ENCODE peak calls at places on chromosomes 16 and 17, in six cellular contexts. R is A549, V is WTC11, Q is HepG2, H is H1, M is K562. A is an unnamed sample.

GRCh38 chr17:39751016-39751543 is 13.3 kb downstream of the GRB7 start:
- DNase-seq in H (no peak), M (no peak), Q (no peak), V (no peak), R (no peak), A (no peak)

GRCh38 chr16:19393226-19394074 is 24.2 kb upstream of the TMC5 start:
- DNase-seq in R (peak; percentile 90), H (no peak), Q (no peak), M (no peak), V (no peak), A (peak; percentile 3)

GRCh38 chr16:66275795-66276428 is 90.6 kb upstream of the CDH5 start:
- DNase-seq in V (peak; percentile 69), H (peak; percentile 77), Q (peak; percentile 61), M (peak; percentile 45), R (peak; percentile 71), A (peak; percentile 73)

GRCh38 chr16:78770353-78771091 is 671.1 kb downstream of the WWOX start:
- DNase-seq in Q (peak; percentile 67), H (peak; percentile 95), V (peak; percentile 92), R (peak; percentile 49), M (peak; percentile 96), A (no peak)

GRCh38 chr17:3960764-3961163 is 3.5 kb downstream of the ATP2A3 start:
- DNase-seq in R (no peak), M (no peak), V (no peak), H (no peak), Q (no peak), A (no peak)

GRCh38 chr16:932831-933330 is 37.9 kb downstream of the LMF1 start:
- DNase-seq in Q (no peak), V (no peak), R (no peak), H (no peak), M (no peak), A (no peak)

GRCh38 chr17:4605826-4606225 is 21.5 kb downstream of the SMTNL2 start:
- DNase-seq in R (no peak), Q (no peak), V (no peak), H (no peak), M (no peak), A (no peak)

GRCh38 chr17:79533116-79533515 is 77.7 kb downstream of the RBFOX3 start:
- DNase-seq in R (no peak), Q (no peak), M (no peak), H (no peak), V (no peak), A (no peak)

GRCh38 chr17:76278952-76279741 is 14.0 kb downstream of the UBALD2 start:
- DNase-seq in Q (peak; percentile 74), R (peak; percentile 78), H (peak; percentile 98), V (peak; percentile 94), M (peak; percentile 91), A (peak; percentile 70)

GRCh38 chr17:51120357-51120738 is 320 bp downstream of the SPAG9 start:
- DNase-seq in M (peak; percentile 46), R (peak; percentile 55), H (no peak), V (peak; percentile 33), Q (no peak), A (peak; percentile 55)

GRCh38 chr16:77660311-77660710 is 62.0 kb upstream of the NUDT7 start:
- DNase-seq in H (peak; percentile 49), V (no peak), Q (peak; percentile 35), M (peak; percentile 16), R (peak; percentile 36), A (peak; percentile 81)

GRCh38 chr17:57294075-57294474 is 37.8 kb downstream of the MSI2 start:
- DNase-seq in V (no peak), Q (no peak), H (no peak), R (no peak), M (no peak), A (no peak)

GRCh38 chr17:6843241-6843890 is 11.8 kb upstream of the TEKT1 start:
- DNase-seq in H (no peak), R (peak; percentile 74), V (no peak), M (peak; percentile 19), Q (peak; percentile 54), A (peak; percentile 68)

GRCh38 chr17:76585048-76585648 is 512 bp downstream of the ST6GALNAC2 start:
- DNase-seq in R (no peak), Q (no peak), V (peak; percentile 35), M (peak; percentile 19), H (peak; percentile 72), A (no peak)

GRCh38 chr17:49552070-49552751 is 23.5 kb upstream of the NXPH3 start:
- DNase-seq in V (no peak), M (no peak), Q (no peak), R (no peak), H (no peak), A (no peak)

GRCh38 chr16:3952342-3953131 is 72.0 kb upstream of the CREBBP start:
- DNase-seq in Q (no peak), M (no peak), V (no peak), R (no peak), H (no peak), A (no peak)

GRCh38 chr16:51763072-51763658 is 612.1 kb upstream of the SALL1 start:
- DNase-seq in V (peak; percentile 46), Q (no peak), R (no peak), M (no peak), H (no peak), A (no peak)

GRCh38 chr16:28003021-28003865 is 60.3 kb downstream of the GSG1L start:
- DNase-seq in R (no peak), M (no peak), Q (no peak), V (no peak), H (no peak), A (no peak)

GRCh38 chr17:29722411-29723198 is 99.9 kb upstream of the CORO6 start:
- DNase-seq in H (no peak), M (peak; percentile 24), R (no peak), Q (no peak), V (no peak), A (peak; percentile 84)

GRCh38 chr16:88131256-88131655 is 180.0 kb downstream of the BANP start:
- DNase-seq in Q (no peak), H (no peak), R (no peak), M (no peak), V (no peak), A (no peak)

GRCh38 chr17:36544049-36544319 is 735 bp upstream of the GGNBP2 start:
- DNase-seq in Q (peak; percentile 14), M (no peak), H (no peak), V (no peak), R (peak; percentile 72), A (peak; percentile 67)

GRCh38 chr17:31931781-31932180 is 5.0 kb upstream of the SUZ12 start:
- DNase-seq in Q (no peak), M (no peak), H (no peak), R (no peak), V (no peak), A (no peak)

GRCh38 chr16:49395021-49395420 is 21.4 kb downstream of the C16orf78 start:
- DNase-seq in Q (no peak), M (no peak), V (no peak), R (no peak), H (no peak), A (no peak)

GRCh38 chr17:74737299-74738050 is 419 bp downstream of the RAB37 start:
- DNase-seq in M (no peak), Q (peak; percentile 55), H (peak; percentile 85), V (peak; percentile 77), R (peak; percentile 72), A (no peak)

GRCh38 chr16:49473773-49474172 is 100.2 kb downstream of the C16orf78 start:
- DNase-seq in Q (no peak), H (no peak), V (peak; percentile 6), R (no peak), M (no peak), A (no peak)

GRCh38 chr17:36182176-36183000 is 6.0 kb upstream of the TBC1D3B start:
- DNase-seq in Q (no peak), R (no peak), M (no peak), H (peak; percentile 85), V (peak; percentile 68), A (no peak)

GRCh38 chr17:32483451-32484019 is 3.3 kb upstream of the CDK5R1 start:
- DNase-seq in H (peak; percentile 78), Q (peak; percentile 56), R (peak; percentile 70), M (no peak), V (peak; percentile 59), A (peak; percentile 72)

GRCh38 chr16:66911112-66911511 is 7.6 kb downstream of the CDH16 start:
- DNase-seq in Q (no peak), R (no peak), V (no peak), M (no peak), H (no peak), A (no peak)

GRCh38 chr17:38369124-38369886 is 17.7 kb downstream of the SOCS7 start:
- DNase-seq in H (no peak), M (no peak), R (no peak), Q (no peak), V (no peak), A (no peak)
- TF ChIP-seq JUN in H (no peak), M (no peak), R (no peak), Q (no peak), V (no peak), A (no peak)

DNA sequence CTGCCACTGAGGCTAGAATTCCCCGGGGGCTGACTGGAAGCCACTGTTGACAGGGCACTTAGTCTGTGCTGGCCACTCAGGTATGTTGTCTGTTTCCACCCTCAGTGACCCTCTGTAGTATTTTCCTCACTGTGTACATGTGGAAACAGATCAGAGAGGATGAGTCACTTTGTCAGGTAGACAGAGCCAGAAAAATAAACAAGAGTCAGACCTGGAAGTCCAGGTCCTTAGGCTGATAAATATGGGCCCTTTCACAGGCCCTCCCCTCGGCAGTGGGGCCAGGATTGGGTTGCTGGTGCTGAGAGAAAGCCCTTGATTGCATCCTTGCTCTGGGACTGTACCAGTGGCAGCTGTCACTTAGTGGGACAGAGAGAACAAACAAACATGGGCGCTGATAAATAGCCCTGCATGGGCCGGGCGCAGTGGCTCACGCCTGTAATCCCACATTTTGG is 21.3 kb downstream of the PGS1 start:
- DNase-seq in V (no peak), R (no peak), H (no peak), M (no peak), Q (peak; percentile 91), A (no peak)
- TF ChIP-seq JUN in V (no peak), R (no peak), H (no peak), M (no peak), Q (peak; percentile 88), A (no peak)

GRCh38 chr17:48544356-48545021 is 420 bp downstream of the HOXB2 start:
- DNase-seq in H (no peak), M (peak; percentile 66), Q (no peak), V (peak; percentile 70), R (no peak), A (peak; percentile 87)
- TF ChIP-seq JUN in H (no peak), M (no peak), Q (no peak), V (no peak), R (no peak), A (no peak)

DNA sequence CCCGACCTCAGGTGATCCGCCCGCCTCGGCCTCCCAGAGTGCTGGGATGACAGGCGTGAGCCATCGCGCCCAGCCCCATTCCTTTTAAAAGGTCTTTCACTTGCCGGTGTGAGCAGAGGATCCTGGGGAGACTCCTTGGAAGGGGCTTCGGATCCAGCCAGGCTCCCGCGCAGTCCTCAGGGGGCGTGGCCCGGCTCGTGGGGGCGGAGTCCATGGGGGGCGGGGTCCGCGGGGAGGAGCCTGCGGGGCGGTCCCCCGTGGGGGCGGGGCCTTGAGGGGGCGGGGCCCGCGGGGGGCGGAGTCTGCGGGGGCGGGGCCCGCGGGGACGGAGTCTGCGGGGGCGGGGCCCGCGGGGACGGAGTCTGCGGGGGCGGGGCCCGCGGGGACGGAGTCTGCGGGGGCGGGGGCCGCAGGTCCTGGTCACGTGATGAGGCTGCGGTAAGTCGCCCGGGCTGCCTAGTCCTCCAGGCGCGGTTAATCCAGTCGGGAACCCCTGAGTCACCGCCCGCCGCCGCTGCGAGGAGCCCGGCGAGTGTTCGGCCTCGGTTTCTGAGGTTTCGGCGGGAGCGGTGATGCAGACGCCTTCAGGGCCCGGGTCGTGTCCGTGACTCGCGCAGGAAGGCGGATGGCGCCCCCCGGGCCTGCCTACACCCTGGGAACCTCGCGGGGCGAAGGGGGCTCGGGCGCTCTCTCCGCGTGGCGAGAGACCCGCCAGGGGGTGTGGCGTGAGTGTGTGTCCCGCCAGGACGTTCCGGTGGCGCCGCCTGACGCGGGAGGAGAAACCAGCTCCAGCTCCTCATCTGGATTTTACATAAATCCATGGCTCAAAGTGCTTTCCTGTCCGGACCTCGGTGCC is 23.6 kb upstream of the ABR start:
- DNase-seq in H (peak; percentile 94), M (peak; percentile 96), Q (no peak), R (peak; percentile 79), V (peak; percentile 84), A (peak; percentile 56)
- TF ChIP-seq JUN in H (no peak), M (no peak), Q (no peak), R (no peak), V (no peak), A (no peak)